ENCODE peak calls at places on chromosome 13, in five cellular contexts. D is fibroblast of the aortic adventitia, P is ovary, C is Peyer's patch, O is astrocyte of the spinal cord. T is an unnamed sample.

GRCh38 chr13:80783926-80784325 is 443.0 kb upstream of the SPRY2 start:
- DNase-seq in D (peak; percentile 77), P (no peak), C (no peak), O (peak; percentile 68), T (no peak)

GRCh38 chr13:83810136-83810535 is 72.1 kb downstream of the SLITRK1 start:
- DNase-seq in D (no peak), P (no peak), C (no peak), O (no peak), T (no peak)

GRCh38 chr13:74206061-74206561 is 71.9 kb upstream of the KLF12 start:
- DNase-seq in D (peak; percentile 91), P (no peak), C (no peak), O (peak; percentile 91), T (no peak)

GRCh38 chr13:21625366-21625765 is 21.4 kb upstream of the MICU2 start:
- DNase-seq in D (peak; percentile 50), P (no peak), C (peak; percentile 58), O (peak; percentile 28), T (no peak)

GRCh38 chr13:98478134-98479129 is 98.5 kb downstream of the STK24 start:
- DNase-seq in D (no peak), P (no peak), C (no peak), O (peak; percentile 80), T (no peak)

GRCh38 chr13:78960881-78961280 is 301.9 kb upstream of the OBI1 start:
- DNase-seq in D (no peak), P (no peak), C (no peak), O (no peak), T (no peak)

GRCh38 chr13:113548778-113549621 is 35.6 kb upstream of the TFDP1 start:
- DNase-seq in D (peak; percentile 23), P (no peak), C (peak; percentile 35), O (no peak), T (peak; percentile 41)

GRCh38 chr13:102402292-102402691 is 444 bp upstream of the FGF14 start:
- DNase-seq in D (peak; percentile 5), P (no peak), C (peak; percentile 46), O (peak; percentile 42), T (no peak)

GRCh38 chr13:106132216-106132615 is 403.2 kb downstream of the EFNB2 start:
- DNase-seq in D (no peak), P (no peak), C (no peak), O (no peak), T (no peak)

GRCh38 chr13:45518525-45519235 is 53.9 kb downstream of the COG3 start:
- DNase-seq in D (peak; percentile 48), P (no peak), C (no peak), O (peak; percentile 31), T (no peak)

GRCh38 chr13:50426932-50427331 is 411.7 kb downstream of the KCNRG start:
- DNase-seq in D (no peak), P (no peak), C (no peak), O (no peak), T (no peak)

GRCh38 chr13:43994999-43995859 is 115.5 kb downstream of the LACC1 start:
- DNase-seq in D (no peak), P (no peak), C (peak; percentile 76), O (no peak), T (no peak)

GRCh38 chr13:102128216-102128800 is 273.5 kb downstream of the FGF14 start:
- DNase-seq in D (peak; percentile 57), P (no peak), C (no peak), O (peak; percentile 81), T (no peak)

GRCh38 chr13:51230473-51231105 is 8.4 kb downstream of the FAM124A start:
- DNase-seq in D (peak; percentile 89), P (peak; percentile 64), C (peak; percentile 58), O (peak; percentile 51), T (no peak)

GRCh38 chr13:27120811-27121210 is 50.8 kb downstream of the USP12 start:
- DNase-seq in D (peak; percentile 28), P (no peak), C (no peak), O (peak; percentile 11), T (no peak)

GRCh38 chr13:111534646-111535461 is 214.4 kb downstream of the TEX29 start:
- DNase-seq in D (no peak), P (no peak), C (no peak), O (no peak), T (no peak)

GRCh38 chr13:85724554-85725432 is 74.4 kb downstream of the SLITRK6 start:
- DNase-seq in D (no peak), P (no peak), C (no peak), O (no peak), T (no peak)

GRCh38 chr13:73966331-73966730 is 167.9 kb downstream of the KLF12 start:
- DNase-seq in D (no peak), P (no peak), C (no peak), O (no peak), T (no peak)

GRCh38 chr13:39637890-39638289 is 17.6 kb upstream of the COG6 start:
- DNase-seq in D (no peak), P (no peak), C (no peak), O (no peak), T (no peak)

GRCh38 chr13:41827507-41828213 is 133.2 kb downstream of the VWA8 start:
- DNase-seq in D (peak; percentile 93), P (peak; percentile 56), C (no peak), O (peak; percentile 96), T (no peak)

GRCh38 chr13:44660050-44660449 is 83.9 kb upstream of the TSC22D1 start:
- DNase-seq in D (no peak), P (no peak), C (no peak), O (no peak), T (no peak)

GRCh38 chr13:107421028-107421427 is 794.3 kb downstream of the LIG4 start:
- DNase-seq in D (peak; percentile 22), P (no peak), C (no peak), O (peak; percentile 48), T (no peak)

GRCh38 chr13:42418184-42418583 is 146.2 kb downstream of the AKAP11 start:
- DNase-seq in D (no peak), P (no peak), C (no peak), O (no peak), T (no peak)

GRCh38 chr13:20344836-20345490 is 112.8 kb upstream of the GJB6 start:
- DNase-seq in D (no peak), P (no peak), C (no peak), O (no peak), T (no peak)

GRCh38 chr13:39051157-39051556 is 12.9 kb downstream of the NHLRC3 start:
- DNase-seq in D (peak; percentile 61), P (no peak), C (no peak), O (peak; percentile 59), T (no peak)

GRCh38 chr13:97111705-97112104 is 110.4 kb upstream of the MBNL2 start:
- DNase-seq in D (no peak), P (no peak), C (no peak), O (no peak), T (no peak)

GRCh38 chr13:33639640-33640080 is 178.3 kb upstream of the RFC3 start:
- DNase-seq in D (no peak), P (no peak), C (no peak), O (no peak), T (no peak)

GRCh38 chr13:30072818-30073186 is 222.4 kb upstream of the UBL3 start:
- DNase-seq in D (no peak), P (no peak), C (no peak), O (no peak), T (no peak)
- H3K4me3 ChIP-seq in D (no peak overlapping the region), P (no peak overlapping the region), C (no peak overlapping the region), O (no peak overlapping the region), T (no peak overlapping the region)

GRCh38 chr13:49098771-49099512 is 121.2 kb upstream of the MLNR start:
- DNase-seq in D (peak; percentile 32), P (no peak), C (no peak), O (peak; percentile 23), T (no peak)
- TF ChIP-seq CTCF in D (peak; percentile 44), P (peak; percentile 13), C (no peak), O (peak; percentile 39), T (peak; percentile 54)

GRCh38 chr13:77298403-77298802 is 28.5 kb downstream of the MYCBP2 start:
- DNase-seq in D (no peak), P (no peak), C (no peak), O (no peak), T (no peak)
- H3K4me3 ChIP-seq in D (no peak overlapping the region), P (no peak overlapping the region), C (no peak overlapping the region), O (no peak overlapping the region), T (no peak overlapping the region)

GRCh38 chr13:28313579-28313978 is 175.2 kb downstream of the PAN3 start:
- DNase-seq in D (peak; percentile 34), P (no peak), C (no peak), O (no peak), T (no peak)
- TF ChIP-seq CTCF in D (peak; percentile 26), P (no peak), C (no peak), O (peak; percentile 37), T (peak; percentile 8)

T was measured in upper lobe of right lung.